ENCODE peak calls at places on chromosomes 5 and 9, in ten cellular contexts. One of them, this sample, is unnamed.

GRCh38 chr5:76391014-76391413 is 12.1 kb upstream of the IQGAP2 start:
- DNase-seq in type B pancreatic cell: no peak
- DNase-seq in GM12892: no peak
- DNase-seq in T-helper 1 cell: peak; percentile 44
- DNase-seq in fibroblast of mammary gland: no peak
- DNase-seq in iris pigment epithelial cell: no peak
- DNase-seq in lung microvascular endothelial cell: no peak
- DNase-seq in kidney glomerular epithelial cell: no peak
- DNase-seq in GM12865: no peak
- DNase-seq in AG04450: no peak
- DNase-seq in this sample: no peak

GRCh38 chr9:128421474-128422010 is 885 bp downstream of the CERCAM start:
- DNase-seq in GM12892: no peak
- DNase-seq in type B pancreatic cell: no peak
- DNase-seq in GM12865: no peak
- DNase-seq in lung microvascular endothelial cell: no peak
- DNase-seq in fibroblast of mammary gland: peak; percentile 42
- DNase-seq in iris pigment epithelial cell: peak; percentile 31
- DNase-seq in kidney glomerular epithelial cell: no peak
- DNase-seq in T-helper 1 cell: no peak
- DNase-seq in AG04450: no peak
- DNase-seq in this sample: no peak

GRCh38 chr9:133529874-133530273 is 4.6 kb upstream of the ADAMTSL2 start:
- DNase-seq in type B pancreatic cell: no peak
- DNase-seq in kidney glomerular epithelial cell: no peak
- DNase-seq in AG04450: no peak
- DNase-seq in GM12865: no peak
- DNase-seq in lung microvascular endothelial cell: no peak
- DNase-seq in T-helper 1 cell: no peak
- DNase-seq in GM12892: no peak
- DNase-seq in fibroblast of mammary gland: no peak
- DNase-seq in iris pigment epithelial cell: no peak
- DNase-seq in this sample: no peak

GRCh38 chr9:18604971-18605370 is 131.0 kb downstream of the ADAMTSL1 start:
- DNase-seq in kidney glomerular epithelial cell: no peak
- DNase-seq in T-helper 1 cell: no peak
- DNase-seq in GM12865: no peak
- DNase-seq in lung microvascular endothelial cell: no peak
- DNase-seq in type B pancreatic cell: no peak
- DNase-seq in GM12892: no peak
- DNase-seq in fibroblast of mammary gland: no peak
- DNase-seq in AG04450: no peak
- DNase-seq in iris pigment epithelial cell: no peak
- DNase-seq in this sample: no peak

GRCh38 chr5:31809037-31809910 is 170.3 kb downstream of the PDZD2 start:
- DNase-seq in type B pancreatic cell: peak; percentile 72
- DNase-seq in GM12892: peak; percentile 40
- DNase-seq in iris pigment epithelial cell: peak; percentile 79
- DNase-seq in fibroblast of mammary gland: peak; percentile 75
- DNase-seq in kidney glomerular epithelial cell: peak; percentile 65
- DNase-seq in GM12865: peak; percentile 70
- DNase-seq in AG04450: peak; percentile 32
- DNase-seq in lung microvascular endothelial cell: peak; percentile 68
- DNase-seq in T-helper 1 cell: no peak
- DNase-seq in this sample: no peak

GRCh38 chr5:172048170-172048422 is 41.7 kb upstream of the FBXW11 start:
- DNase-seq in GM12865: no peak
- DNase-seq in type B pancreatic cell: no peak
- DNase-seq in GM12892: no peak
- DNase-seq in T-helper 1 cell: no peak
- DNase-seq in lung microvascular endothelial cell: no peak
- DNase-seq in iris pigment epithelial cell: no peak
- DNase-seq in kidney glomerular epithelial cell: no peak
- DNase-seq in fibroblast of mammary gland: no peak
- DNase-seq in AG04450: no peak
- DNase-seq in this sample: no peak

GRCh38 chr5:125415126-125415525 is 668.7 kb upstream of the ZNF608 start:
- DNase-seq in GM12892: no peak
- DNase-seq in lung microvascular endothelial cell: no peak
- DNase-seq in fibroblast of mammary gland: no peak
- DNase-seq in iris pigment epithelial cell: no peak
- DNase-seq in AG04450: no peak
- DNase-seq in kidney glomerular epithelial cell: no peak
- DNase-seq in T-helper 1 cell: no peak
- DNase-seq in GM12865: no peak
- DNase-seq in type B pancreatic cell: no peak
- DNase-seq in this sample: no peak

GRCh38 chr9:18268381-18268780 is 205.6 kb upstream of the ADAMTSL1 start:
- DNase-seq in T-helper 1 cell: no peak
- DNase-seq in GM12865: no peak
- DNase-seq in fibroblast of mammary gland: peak; percentile 68
- DNase-seq in GM12892: no peak
- DNase-seq in type B pancreatic cell: no peak
- DNase-seq in AG04450: no peak
- DNase-seq in iris pigment epithelial cell: peak; percentile 30
- DNase-seq in lung microvascular endothelial cell: peak; percentile 26
- DNase-seq in kidney glomerular epithelial cell: peak; percentile 83
- DNase-seq in this sample: no peak

GRCh38 chr5:79263-79662 is 12.7 kb upstream of the PLEKHG4B start:
- DNase-seq in iris pigment epithelial cell: no peak
- DNase-seq in type B pancreatic cell: peak; percentile 39
- DNase-seq in AG04450: no peak
- DNase-seq in GM12892: no peak
- DNase-seq in kidney glomerular epithelial cell: no peak
- DNase-seq in fibroblast of mammary gland: no peak
- DNase-seq in lung microvascular endothelial cell: no peak
- DNase-seq in T-helper 1 cell: no peak
- DNase-seq in GM12865: no peak
- DNase-seq in this sample: no peak

GRCh38 chr5:171555160-171555559 is 135.7 kb downstream of the FGF18 start:
- DNase-seq in kidney glomerular epithelial cell: no peak
- DNase-seq in fibroblast of mammary gland: no peak
- DNase-seq in type B pancreatic cell: no peak
- DNase-seq in AG04450: no peak
- DNase-seq in GM12892: no peak
- DNase-seq in iris pigment epithelial cell: no peak
- DNase-seq in GM12865: no peak
- DNase-seq in lung microvascular endothelial cell: no peak
- DNase-seq in T-helper 1 cell: no peak
- DNase-seq in this sample: no peak

GRCh38 chr5:51187953-51188591 is 195.2 kb upstream of the ISL1 start:
- DNase-seq in GM12865: no peak
- DNase-seq in type B pancreatic cell: no peak
- DNase-seq in lung microvascular endothelial cell: no peak
- DNase-seq in AG04450: no peak
- DNase-seq in fibroblast of mammary gland: no peak
- DNase-seq in GM12892: no peak
- DNase-seq in T-helper 1 cell: no peak
- DNase-seq in iris pigment epithelial cell: no peak
- DNase-seq in kidney glomerular epithelial cell: no peak
- DNase-seq in this sample: no peak

GRCh38 chr5:112649882-112650281 is 87.8 kb upstream of the APC start:
- DNase-seq in fibroblast of mammary gland: no peak
- DNase-seq in iris pigment epithelial cell: no peak
- DNase-seq in T-helper 1 cell: no peak
- DNase-seq in AG04450: no peak
- DNase-seq in GM12892: no peak
- DNase-seq in lung microvascular endothelial cell: no peak
- DNase-seq in GM12865: no peak
- DNase-seq in type B pancreatic cell: no peak
- DNase-seq in kidney glomerular epithelial cell: no peak
- DNase-seq in this sample: no peak